ENCODE peak calls at places on chromosomes 13 and 19, in eight cellular contexts. C is spleen, M is H1, D is SHP77, V is choroid plexus epithelial cell, Y is frontal cortex, S is midbrain, P is HTR-8/SVneo. R is an unnamed sample.
A peak's percentile ranks its signal among the peaks of the same experiment; 100 is the strongest.

GRCh38 chr13:44449999-44450821 is 76.6 kb downstream of the SERP2 start:
- DNase-seq in C (no peak), M (no peak), V (no peak), P (no peak), S (no peak), D (no peak), Y (no peak), R (no peak)

GRCh38 chr19:7729211-7729610 is 2.7 kb downstream of the CLEC4G start:
- DNase-seq in Y (no peak), P (no peak), D (no peak), M (peak; percentile 60), S (no peak), V (no peak), C (no peak), R (no peak)

GRCh38 chr13:99981115-99982020 is at the start of gene ZIC2:
- DNase-seq in P (no peak), Y (peak; percentile 62), C (peak; percentile 72), D (no peak), V (peak; percentile 94), S (no peak), M (peak; percentile 83), R (peak; percentile 57)

GRCh38 chr13:49539313-49539712 is 43.6 kb downstream of the PHF11 start:
- DNase-seq in M (no peak), Y (no peak), P (no peak), V (peak; percentile 66), D (no peak), S (no peak), C (no peak), R (no peak)

GRCh38 chr13:20492641-20493040 is 33.0 kb downstream of the CRYL1 start:
- DNase-seq in Y (no peak), M (peak; percentile 58), P (peak; percentile 19), V (peak; percentile 70), D (peak; percentile 39), C (no peak), S (no peak), R (peak; percentile 40)

GRCh38 chr19:45815501-45816216 is 551 bp upstream of the RSPH6A start:
- DNase-seq in S (no peak), M (peak; percentile 87), D (no peak), V (no peak), C (no peak), P (no peak), Y (no peak), R (peak; percentile 85)

GRCh38 chr13:109381546-109382180 is 404.7 kb downstream of the IRS2 start:
- DNase-seq in Y (no peak), P (no peak), V (peak; percentile 87), M (no peak), C (no peak), S (no peak), D (no peak), R (no peak)

GRCh38 chr13:45512148-45512498 is 47.4 kb downstream of the COG3 start:
- DNase-seq in Y (no peak), C (no peak), S (no peak), P (no peak), V (no peak), M (no peak), D (no peak), R (no peak)

GRCh38 chr13:113665582-113666323 is 1.3 kb upstream of the GRK1 start:
- DNase-seq in P (no peak), D (no peak), M (no peak), V (no peak), S (no peak), Y (no peak), C (peak; percentile 47), R (no peak)

R was measured in endothelial cell.